ENCODE peak calls at places on chromosomes 3 and 15, in four cellular contexts. S, I, A and K are unnamed samples.

GRCh38 chr3:101640256-101640655 is 36.7 kb downstream of the ZBTB11 start:
- DNase-seq in S (no peak), I (no peak), A (peak; percentile 56), K (no peak)

GRCh38 chr3:9194509-9195184 is 54.8 kb downstream of the SRGAP3 start:
- DNase-seq in S (no peak), I (no peak), A (no peak), K (no peak)

GRCh38 chr3:197224034-197224444 is 74.4 kb downstream of the DLG1 start:
- DNase-seq in S (peak; percentile 19), I (no peak), A (peak; percentile 64), K (peak; percentile 67)

GRCh38 chr3:68018275-68018674 is 363.9 kb upstream of the SUCLG2 start:
- DNase-seq in S (no peak), I (no peak), A (no peak), K (no peak)

GRCh38 chr15:68818088-68818670 is 2.5 kb downstream of the ANP32A start:
- DNase-seq in S (no peak), I (peak; percentile 79), A (peak; percentile 87), K (peak; percentile 54)

GRCh38 chr3:67947808-67948508 is 293.5 kb upstream of the SUCLG2 start:
- DNase-seq in S (no peak), I (peak; percentile 48), A (no peak), K (no peak)

GRCh38 chr15:100635406-100636071 is 33.1 kb downstream of the ASB7 start:
- DNase-seq in S (no peak), I (no peak), A (no peak), K (no peak)

GRCh38 chr15:89364341-89364740 is 29.7 kb upstream of the POLG start:
- DNase-seq in S (no peak), I (no peak), A (no peak), K (no peak)

GRCh38 chr3:42023380-42023779 is 61.5 kb upstream of the ULK4 start:
- DNase-seq in S (no peak), I (no peak), A (no peak), K (no peak)

GRCh38 chr3:16639806-16640205 is 34.6 kb upstream of the DAZL start:
- DNase-seq in S (no peak), I (no peak), A (no peak), K (no peak)

GRCh38 chr3:72237679-72238320 is 452.9 kb upstream of the PROK2 start:
- DNase-seq in S (no peak), I (no peak), A (no peak), K (no peak)

GRCh38 chr3:100533176-100533575 is 40.8 kb downstream of the TMEM45A start:
- DNase-seq in S (no peak), I (no peak), A (no peak), K (no peak)

GRCh38 chr15:72368895-72369294 is 6.9 kb downstream of the HEXA start:
- DNase-seq in S (no peak), I (no peak), A (no peak), K (no peak)

GRCh38 chr3:31312400-31312799 is 220.3 kb upstream of the STT3B start:
- DNase-seq in S (no peak), I (no peak), A (no peak), K (no peak)

GRCh38 chr3:72011495-72011894 is 226.5 kb upstream of the PROK2 start:
- DNase-seq in S (no peak), I (no peak), A (no peak), K (peak; percentile 62)

GRCh38 chr3:135456182-135456790 is 509.2 kb upstream of the PPP2R3A start:
- DNase-seq in S (no peak), I (peak; percentile 63), A (no peak), K (no peak)

GRCh38 chr3:46713898-46714552 is 3.6 kb downstream of the PRSS50 start:
- DNase-seq in S (peak; percentile 71), I (no peak), A (no peak), K (no peak)

GRCh38 chr3:113128386-113129015 is 82.9 kb upstream of the BOC start:
- DNase-seq in S (no peak), I (no peak), A (no peak), K (peak; percentile 23)

GRCh38 chr3:30620402-30621360 is 14.3 kb downstream of the TGFBR2 start:
- DNase-seq in S (no peak), I (no peak), A (no peak), K (no peak)

GRCh38 chr15:35062164-35063099 is 22.7 kb downstream of the NANOGP8 start:
- DNase-seq in S (no peak), I (no peak), A (no peak), K (peak; percentile 37)

GRCh38 chr15:35068861-35069260 is 16.2 kb downstream of the NANOGP8 start:
- DNase-seq in S (no peak), I (no peak), A (no peak), K (no peak)

GRCh38 chr15:35071071-35071470 is 14.0 kb downstream of the NANOGP8 start:
- DNase-seq in S (no peak), I (no peak), A (no peak), K (no peak)

GRCh38 chr15:35066094-35066493 is 19.0 kb downstream of the NANOGP8 start:
- DNase-seq in S (no peak), I (no peak), A (no peak), K (no peak)

GRCh38 chr15:35067501-35068347 is 17.4 kb downstream of the NANOGP8 start:
- DNase-seq in S (no peak), I (no peak), A (no peak), K (no peak)
- TF ChIP-seq CHD1 in S (no peak), I (no peak), A (no peak), K (no peak)

DNA sequence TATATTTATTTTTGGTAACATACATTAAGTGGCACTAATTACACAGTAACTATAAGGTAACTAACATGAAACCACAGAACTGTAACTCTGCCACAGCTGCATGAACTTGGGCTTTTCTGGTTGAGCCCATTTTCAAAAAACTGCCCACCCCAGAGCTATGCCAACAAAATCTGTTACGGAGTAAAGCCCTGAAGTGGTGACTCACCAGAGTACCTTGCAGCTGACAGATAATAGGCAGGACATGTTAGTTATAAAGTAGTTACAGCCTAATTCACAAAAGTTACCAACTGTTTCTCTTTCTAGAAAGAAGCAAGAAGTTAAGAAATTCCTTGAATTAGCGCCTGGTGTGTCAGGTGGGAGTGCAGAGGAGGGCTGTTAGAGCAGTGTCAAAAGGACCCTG is 1.5 kb upstream of the GPX1 start:
- DNase-seq in S (no peak), I (no peak), A (no peak), K (peak; percentile 56)
- TF ChIP-seq CHD1 in S (no peak), I (no peak), A (no peak), K (no peak)

GRCh38 chr3:63029921-63030320 is 154.7 kb upstream of the CADPS start:
- DNase-seq in S (no peak), I (no peak), A (no peak), K (no peak)

GRCh38 chr3:63030666-63031065 is 155.4 kb upstream of the CADPS start:
- DNase-seq in S (no peak), I (no peak), A (no peak), K (no peak)

GRCh38 chr3:63029326-63029725 is 154.1 kb upstream of the CADPS start:
- DNase-seq in S (no peak), I (no peak), A (no peak), K (no peak)

GRCh38 chr3:63034106-63034505 is 158.9 kb upstream of the CADPS start:
- DNase-seq in S (no peak), I (no peak), A (no peak), K (no peak)

DNA sequence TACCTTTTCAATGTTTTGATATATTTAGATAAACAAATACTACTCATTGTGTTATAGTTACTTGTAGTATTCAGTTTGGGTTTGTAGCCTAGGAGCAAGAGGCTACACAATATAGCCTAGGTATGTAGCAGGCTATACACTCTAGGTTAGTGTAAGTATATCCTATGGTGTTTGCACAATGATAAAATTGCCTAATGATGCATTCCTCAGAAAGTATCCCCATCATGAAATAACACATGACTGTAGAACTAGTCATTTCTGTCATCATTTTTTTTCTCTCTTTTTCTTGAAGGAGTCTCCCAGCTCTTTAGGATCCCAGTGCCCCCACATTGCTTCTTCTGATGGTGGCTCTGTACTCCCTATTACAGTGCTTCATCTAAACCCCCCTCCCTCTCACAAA is 157.7 kb upstream of the CADPS start:
- DNase-seq in S (no peak), I (no peak), A (no peak), K (no peak)
- TF ChIP-seq CHD1 in S (no peak), I (no peak), A (no peak), K (no peak)

GRCh38 chr3:122858373-122858772 is 63.5 kb downstream of the SLC49A4 start:
- DNase-seq in S (no peak), I (no peak), A (no peak), K (peak; percentile 25)
- TF ChIP-seq CHD1 in S (no peak), I (no peak), A (no peak), K (no peak)

DNA sequence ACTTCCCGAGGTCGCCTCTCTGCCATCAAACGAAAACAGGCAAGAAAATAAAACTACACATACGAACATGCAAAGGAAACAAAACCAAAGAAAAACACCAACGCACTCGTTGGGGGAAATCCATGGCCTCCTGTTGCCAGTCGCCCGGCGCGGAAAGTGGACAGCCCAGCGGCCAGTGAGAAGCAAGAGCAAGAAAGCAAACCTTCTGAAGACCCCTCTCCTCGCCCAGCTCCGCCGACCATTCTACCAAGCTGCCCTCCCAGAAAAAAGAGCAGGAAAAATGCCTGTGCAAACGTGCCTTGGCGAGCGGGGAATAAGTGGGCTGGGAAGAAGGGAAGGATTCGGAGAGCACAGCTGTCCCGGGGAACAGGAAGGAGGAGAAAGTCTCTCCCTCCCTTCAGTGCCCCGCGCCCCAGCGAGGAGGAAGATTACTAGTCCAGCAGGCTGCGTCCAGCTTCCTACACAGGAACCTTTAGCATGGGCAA is 802 bp upstream of the NECTIN3 start:
- DNase-seq in S (no peak), I (no peak), A (no peak), K (no peak)
- TF ChIP-seq CHD1 in S (no peak), I (no peak), A (no peak), K (no peak)

DNA sequence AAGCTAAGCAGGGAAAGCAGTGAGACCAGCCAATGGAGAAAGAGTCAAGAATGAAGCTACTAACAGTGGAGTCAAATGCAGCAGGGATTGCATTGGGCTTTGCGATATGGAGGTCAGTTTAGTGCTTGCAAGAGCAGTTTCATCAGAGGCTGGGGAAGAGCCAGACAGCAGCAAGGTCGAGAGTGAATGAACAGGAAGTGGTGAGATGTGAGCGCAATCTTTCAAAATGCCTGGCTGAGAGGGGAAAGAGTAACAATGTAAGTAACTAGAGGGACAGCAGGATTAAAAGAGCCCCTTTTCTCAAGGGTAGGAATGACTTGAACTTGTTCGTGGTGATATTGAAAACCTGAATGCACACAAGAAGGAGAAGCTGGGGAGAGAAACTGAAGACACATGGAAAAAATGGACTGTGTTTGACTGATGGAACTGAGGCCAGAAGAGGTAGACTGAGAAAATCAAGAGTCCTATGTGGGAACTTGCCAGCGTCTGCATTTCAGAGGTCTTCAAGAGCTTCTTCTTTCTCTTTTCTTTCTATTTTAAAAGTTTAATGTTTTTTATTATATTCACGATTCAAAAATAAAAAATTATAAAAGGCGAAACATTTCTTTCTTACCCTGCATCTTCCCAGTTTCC is 30.6 kb upstream of the GPR160 start:
- DNase-seq in S (peak; percentile 37), I (no peak), A (peak; percentile 18), K (peak; percentile 84)
- TF ChIP-seq CHD1 in S (no peak), I (no peak), A (no peak), K (no peak)

GRCh38 chr3:117887896-117888295 is 1146.8 kb downstream of the IGSF11 start:
- DNase-seq in S (no peak), I (no peak), A (no peak), K (peak; percentile 67)

GRCh38 chr3:117892991-117893390 is 1141.7 kb downstream of the IGSF11 start:
- DNase-seq in S (no peak), I (no peak), A (no peak), K (no peak)

GRCh38 chr3:117887031-117887430 is 1147.6 kb downstream of the IGSF11 start:
- DNase-seq in S (no peak), I (no peak), A (no peak), K (no peak)

GRCh38 chr3:117893638-117894037 is 1141.0 kb downstream of the IGSF11 start:
- DNase-seq in S (no peak), I (no peak), A (no peak), K (no peak)

GRCh38 chr3:117892431-117892841 is 1142.2 kb downstream of the IGSF11 start:
- DNase-seq in S (no peak), I (no peak), A (no peak), K (peak; percentile 75)
- TF ChIP-seq CHD1 in S (no peak), I (no peak), A (no peak), K (no peak)